ENCODE peak calls at places on chromosomes 2 and 18, in ten cellular contexts. One of them, this sample, is unnamed.

GRCh38 chr2:126831234-126832005 is 67.3 kb upstream of the TEX51 start:
- DNase-seq in HCT116: no peak
- DNase-seq in adipocyte: no peak
- DNase-seq in foreskin fibroblast: no peak
- DNase-seq in CD8-positive, alpha-beta memory T cell: no peak
- DNase-seq in trophoblast cell: no peak
- DNase-seq in CD4-positive, alpha-beta memory T cell: no peak
- DNase-seq in cardiac fibroblast: peak
- DNase-seq in iPS DF 6.9: no peak
- DNase-seq in astrocyte: no peak
- DNase-seq in this sample: no peak

GRCh38 chr2:237882510-237883481 is 23.4 kb downstream of the RAMP1 start:
- DNase-seq in iPS DF 6.9: no peak
- DNase-seq in cardiac fibroblast: no peak
- DNase-seq in trophoblast cell: no peak
- DNase-seq in CD4-positive, alpha-beta memory T cell: no peak
- DNase-seq in adipocyte: no peak
- DNase-seq in foreskin fibroblast: no peak
- DNase-seq in CD8-positive, alpha-beta memory T cell: no peak
- DNase-seq in astrocyte: no peak
- DNase-seq in HCT116: no peak
- DNase-seq in this sample: no peak

GRCh38 chr2:119849838-119850565 is 90.3 kb downstream of the PTPN4 start:
- DNase-seq in iPS DF 6.9: no peak
- DNase-seq in cardiac fibroblast: no peak
- DNase-seq in adipocyte: peak
- DNase-seq in HCT116: no peak
- DNase-seq in CD4-positive, alpha-beta memory T cell: no peak
- DNase-seq in astrocyte: no peak
- DNase-seq in foreskin fibroblast: peak
- DNase-seq in trophoblast cell: peak
- DNase-seq in CD8-positive, alpha-beta memory T cell: no peak
- DNase-seq in this sample: no peak

GRCh38 chr2:171478345-171478744 is 43.9 kb upstream of the CYBRD1 start:
- DNase-seq in astrocyte: peak
- DNase-seq in CD8-positive, alpha-beta memory T cell: no peak
- DNase-seq in adipocyte: peak
- DNase-seq in HCT116: no peak
- DNase-seq in cardiac fibroblast: peak
- DNase-seq in iPS DF 6.9: no peak
- DNase-seq in trophoblast cell: no peak
- DNase-seq in CD4-positive, alpha-beta memory T cell: no peak
- DNase-seq in foreskin fibroblast: no peak
- DNase-seq in this sample: no peak

GRCh38 chr18:55764382-55764781 is 176.4 kb upstream of the TCF4 start:
- DNase-seq in trophoblast cell: no peak
- DNase-seq in foreskin fibroblast: no peak
- DNase-seq in CD8-positive, alpha-beta memory T cell: no peak
- DNase-seq in cardiac fibroblast: no peak
- DNase-seq in CD4-positive, alpha-beta memory T cell: no peak
- DNase-seq in astrocyte: no peak
- DNase-seq in adipocyte: no peak
- DNase-seq in HCT116: no peak
- DNase-seq in iPS DF 6.9: no peak
- DNase-seq in this sample: no peak

GRCh38 chr18:42174909-42175308 is 219.9 kb downstream of the PIK3C3 start:
- DNase-seq in foreskin fibroblast: no peak
- DNase-seq in adipocyte: no peak
- DNase-seq in HCT116: no peak
- DNase-seq in iPS DF 6.9: no peak
- DNase-seq in trophoblast cell: no peak
- DNase-seq in astrocyte: peak
- DNase-seq in CD4-positive, alpha-beta memory T cell: no peak
- DNase-seq in cardiac fibroblast: no peak
- DNase-seq in CD8-positive, alpha-beta memory T cell: no peak
- DNase-seq in this sample: peak

GRCh38 chr18:63319383-63320040 is at the start of gene BCL2:
- DNase-seq in astrocyte: peak
- DNase-seq in CD8-positive, alpha-beta memory T cell: no peak
- DNase-seq in CD4-positive, alpha-beta memory T cell: no peak
- DNase-seq in adipocyte: peak
- DNase-seq in trophoblast cell: no peak
- DNase-seq in HCT116: no peak
- DNase-seq in cardiac fibroblast: peak
- DNase-seq in foreskin fibroblast: peak
- DNase-seq in iPS DF 6.9: no peak
- DNase-seq in this sample: peak

GRCh38 chr2:226795281-226796011 is 4.2 kb downstream of the IRS1 start:
- DNase-seq in foreskin fibroblast: peak
- DNase-seq in HCT116: no peak
- DNase-seq in astrocyte: no peak
- DNase-seq in CD4-positive, alpha-beta memory T cell: no peak
- DNase-seq in cardiac fibroblast: no peak
- DNase-seq in trophoblast cell: no peak
- DNase-seq in adipocyte: peak
- DNase-seq in iPS DF 6.9: no peak
- DNase-seq in CD8-positive, alpha-beta memory T cell: no peak
- DNase-seq in this sample: peak

GRCh38 chr18:48589797-48590519 is 51.1 kb downstream of the CTIF start:
- DNase-seq in foreskin fibroblast: no peak
- DNase-seq in iPS DF 6.9: no peak
- DNase-seq in adipocyte: no peak
- DNase-seq in trophoblast cell: no peak
- DNase-seq in HCT116: no peak
- DNase-seq in cardiac fibroblast: peak
- DNase-seq in CD8-positive, alpha-beta memory T cell: no peak
- DNase-seq in astrocyte: no peak
- DNase-seq in CD4-positive, alpha-beta memory T cell: no peak
- DNase-seq in this sample: peak

GRCh38 chr18:58400337-58400885 is 228.5 kb downstream of the ALPK2 start:
- DNase-seq in adipocyte: no peak
- DNase-seq in astrocyte: no peak
- DNase-seq in CD8-positive, alpha-beta memory T cell: no peak
- DNase-seq in CD4-positive, alpha-beta memory T cell: no peak
- DNase-seq in cardiac fibroblast: peak
- DNase-seq in trophoblast cell: no peak
- DNase-seq in iPS DF 6.9: no peak
- DNase-seq in foreskin fibroblast: peak
- DNase-seq in HCT116: no peak
- DNase-seq in this sample: peak

GRCh38 chr2:40540026-40540425 is 88.1 kb upstream of the SLC8A1 start:
- DNase-seq in trophoblast cell: no peak
- DNase-seq in adipocyte: no peak
- DNase-seq in CD4-positive, alpha-beta memory T cell: no peak
- DNase-seq in astrocyte: no peak
- DNase-seq in foreskin fibroblast: no peak
- DNase-seq in CD8-positive, alpha-beta memory T cell: no peak
- DNase-seq in iPS DF 6.9: no peak
- DNase-seq in HCT116: no peak
- DNase-seq in cardiac fibroblast: no peak
- DNase-seq in this sample: no peak

GRCh38 chr18:51425475-51425874 is 228.0 kb upstream of the MEX3C start:
- DNase-seq in adipocyte: no peak
- DNase-seq in foreskin fibroblast: no peak
- DNase-seq in astrocyte: no peak
- DNase-seq in CD4-positive, alpha-beta memory T cell: no peak
- DNase-seq in CD8-positive, alpha-beta memory T cell: no peak
- DNase-seq in iPS DF 6.9: no peak
- DNase-seq in trophoblast cell: no peak
- DNase-seq in HCT116: no peak
- DNase-seq in cardiac fibroblast: no peak
- DNase-seq in this sample: no peak

GRCh38 chr18:36386150-36386920 is 88.8 kb downstream of the FHOD3 start:
- DNase-seq in adipocyte: no peak
- DNase-seq in CD8-positive, alpha-beta memory T cell: no peak
- DNase-seq in iPS DF 6.9: no peak
- DNase-seq in HCT116: no peak
- DNase-seq in astrocyte: no peak
- DNase-seq in trophoblast cell: no peak
- DNase-seq in foreskin fibroblast: no peak
- DNase-seq in cardiac fibroblast: no peak
- DNase-seq in CD4-positive, alpha-beta memory T cell: no peak
- DNase-seq in this sample: no peak

GRCh38 chr2:26462100-26462499 is 15.8 kb downstream of the OTOF start:
- DNase-seq in adipocyte: no peak
- DNase-seq in CD8-positive, alpha-beta memory T cell: no peak
- DNase-seq in CD4-positive, alpha-beta memory T cell: no peak
- DNase-seq in HCT116: no peak
- DNase-seq in astrocyte: no peak
- DNase-seq in cardiac fibroblast: no peak
- DNase-seq in foreskin fibroblast: no peak
- DNase-seq in iPS DF 6.9: no peak
- DNase-seq in trophoblast cell: no peak
- DNase-seq in this sample: no peak

DNA sequence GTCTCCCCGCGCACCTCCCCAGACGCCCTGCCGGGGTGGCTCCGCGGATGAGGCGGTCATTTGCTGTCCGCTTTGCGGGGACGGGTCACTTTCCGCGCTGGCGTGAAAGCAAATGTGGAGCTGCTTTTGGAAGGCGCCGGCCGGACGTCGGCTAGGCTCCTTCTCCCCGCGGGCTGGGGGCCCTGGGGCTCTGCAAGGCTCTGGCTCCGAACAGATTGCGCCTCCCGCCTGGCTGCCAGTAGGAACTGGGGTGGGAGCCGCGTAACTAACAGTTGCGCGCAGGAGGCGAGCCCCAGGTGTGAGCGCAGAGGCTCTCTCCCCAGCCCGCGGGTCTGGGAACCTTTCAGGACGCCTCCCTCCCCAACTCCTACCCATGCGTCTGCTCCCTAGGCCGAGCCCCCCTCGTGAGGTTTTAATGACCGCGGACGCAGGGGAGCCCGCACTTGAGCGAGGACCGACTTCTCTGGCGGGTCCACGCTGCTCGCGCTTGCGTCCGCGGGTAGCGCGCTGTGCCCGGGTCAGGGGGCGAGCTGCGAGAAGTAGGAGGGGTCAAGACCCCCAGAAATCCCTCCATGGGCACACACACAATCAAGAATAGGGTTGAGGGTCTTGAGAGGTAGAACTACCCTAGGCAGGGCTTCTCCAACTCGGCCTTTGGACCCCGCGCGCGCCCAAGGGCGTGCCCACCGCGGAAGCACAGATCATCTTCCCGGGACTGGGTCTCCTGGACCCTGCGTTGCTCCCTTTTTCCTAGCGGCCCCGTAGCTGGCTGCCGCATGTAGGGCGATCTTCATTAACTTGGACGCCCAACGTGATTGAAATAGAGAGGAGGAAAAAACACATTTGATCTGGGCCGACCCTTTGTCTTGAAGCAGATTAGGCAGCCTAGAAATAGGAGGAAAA is 146.8 kb downstream of the MEIS1 start:
- DNase-seq in astrocyte: no peak
- DNase-seq in CD8-positive, alpha-beta memory T cell: no peak
- DNase-seq in adipocyte: peak
- DNase-seq in cardiac fibroblast: no peak
- DNase-seq in trophoblast cell: no peak
- DNase-seq in iPS DF 6.9: no peak
- DNase-seq in CD4-positive, alpha-beta memory T cell: no peak
- DNase-seq in HCT116: no peak
- DNase-seq in foreskin fibroblast: peak
- DNase-seq in this sample: peak
- H3K4me3 ChIP-seq in astrocyte: peak
- H3K4me3 ChIP-seq in CD8-positive, alpha-beta memory T cell: no peak
- H3K4me3 ChIP-seq in adipocyte: peak
- H3K4me3 ChIP-seq in cardiac fibroblast: no peak
- H3K4me3 ChIP-seq in trophoblast cell: peak
- H3K4me3 ChIP-seq in iPS DF 6.9: peak
- H3K4me3 ChIP-seq in CD4-positive, alpha-beta memory T cell: no peak
- H3K4me3 ChIP-seq in HCT116: no peak
- H3K4me3 ChIP-seq in foreskin fibroblast: peak
- H3K4me3 ChIP-seq in this sample: peak

GRCh38 chr2:55581435-55581834 is 36.0 kb downstream of the PPP4R3B start:
- DNase-seq in HCT116: peak
- DNase-seq in cardiac fibroblast: no peak
- DNase-seq in CD4-positive, alpha-beta memory T cell: no peak
- DNase-seq in trophoblast cell: no peak
- DNase-seq in adipocyte: no peak
- DNase-seq in foreskin fibroblast: peak
- DNase-seq in iPS DF 6.9: peak
- DNase-seq in astrocyte: no peak
- DNase-seq in CD8-positive, alpha-beta memory T cell: no peak
- DNase-seq in this sample: no peak
- H3K4me3 ChIP-seq in HCT116: no peak
- H3K4me3 ChIP-seq in cardiac fibroblast: no peak
- H3K4me3 ChIP-seq in CD4-positive, alpha-beta memory T cell: no peak
- H3K4me3 ChIP-seq in trophoblast cell: no peak
- H3K4me3 ChIP-seq in adipocyte: no peak
- H3K4me3 ChIP-seq in foreskin fibroblast: no peak
- H3K4me3 ChIP-seq in iPS DF 6.9: no peak
- H3K4me3 ChIP-seq in astrocyte: no peak
- H3K4me3 ChIP-seq in CD8-positive, alpha-beta memory T cell: no peak
- H3K4me3 ChIP-seq in this sample: no peak

GRCh38 chr2:100412866-100413265 is 4.6 kb downstream of the CHST10 start:
- DNase-seq in adipocyte: no peak
- DNase-seq in cardiac fibroblast: no peak
- DNase-seq in iPS DF 6.9: no peak
- DNase-seq in foreskin fibroblast: no peak
- DNase-seq in HCT116: no peak
- DNase-seq in CD8-positive, alpha-beta memory T cell: no peak
- DNase-seq in CD4-positive, alpha-beta memory T cell: no peak
- DNase-seq in astrocyte: no peak
- DNase-seq in trophoblast cell: no peak
- DNase-seq in this sample: no peak
- H3K4me3 ChIP-seq in adipocyte: no peak
- H3K4me3 ChIP-seq in cardiac fibroblast: no peak
- H3K4me3 ChIP-seq in iPS DF 6.9: no peak
- H3K4me3 ChIP-seq in foreskin fibroblast: no peak
- H3K4me3 ChIP-seq in HCT116: no peak
- H3K4me3 ChIP-seq in CD8-positive, alpha-beta memory T cell: no peak
- H3K4me3 ChIP-seq in CD4-positive, alpha-beta memory T cell: no peak
- H3K4me3 ChIP-seq in astrocyte: no peak
- H3K4me3 ChIP-seq in trophoblast cell: no peak
- H3K4me3 ChIP-seq in this sample: no peak

DNA sequence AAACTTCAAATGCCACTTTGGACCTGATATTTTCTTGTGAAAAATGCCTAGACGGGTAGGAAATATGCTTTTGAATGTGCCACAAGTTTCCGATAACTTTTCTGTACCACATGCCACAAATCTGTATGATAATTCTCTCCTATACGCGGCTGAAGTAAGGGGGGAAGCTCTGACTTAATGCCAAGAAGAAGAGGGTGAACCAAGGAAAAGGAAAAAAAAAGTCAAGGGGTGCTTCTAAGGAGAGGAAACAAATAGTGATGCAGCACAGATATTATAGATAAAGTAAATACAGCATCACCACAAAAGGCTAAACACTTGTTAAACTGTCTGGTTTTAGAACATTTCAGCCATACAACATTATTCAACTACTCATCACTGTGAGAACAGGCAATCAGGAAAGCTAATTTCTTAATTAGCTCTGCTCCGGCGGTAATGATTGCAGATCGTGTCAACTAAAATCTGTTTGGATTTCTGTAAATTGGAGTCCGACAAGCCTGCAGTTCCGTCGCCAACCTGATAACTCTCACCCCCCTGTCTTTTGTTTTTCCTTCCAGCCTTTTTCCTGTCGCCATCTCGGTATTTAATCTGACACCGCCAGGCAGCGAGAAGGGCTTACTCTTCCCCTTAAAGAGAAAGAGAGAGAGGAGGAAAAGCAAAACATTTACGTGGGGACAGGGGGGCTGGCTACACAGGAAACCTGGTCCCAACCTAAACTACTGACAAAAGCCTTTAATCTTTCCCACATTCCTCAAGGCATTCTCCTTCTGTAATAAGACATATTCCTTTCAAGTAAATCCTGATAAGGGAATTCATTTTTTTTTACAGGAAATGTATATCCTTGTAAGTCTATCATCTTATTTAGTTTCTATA is 67.5 kb downstream of the ZEB2 start:
- DNase-seq in iPS DF 6.9: no peak
- DNase-seq in adipocyte: peak
- DNase-seq in cardiac fibroblast: peak
- DNase-seq in CD4-positive, alpha-beta memory T cell: no peak
- DNase-seq in trophoblast cell: no peak
- DNase-seq in astrocyte: peak
- DNase-seq in CD8-positive, alpha-beta memory T cell: no peak
- DNase-seq in foreskin fibroblast: peak
- DNase-seq in HCT116: no peak
- DNase-seq in this sample: peak
- H3K4me3 ChIP-seq in iPS DF 6.9: no peak
- H3K4me3 ChIP-seq in adipocyte: peak
- H3K4me3 ChIP-seq in cardiac fibroblast: no peak
- H3K4me3 ChIP-seq in CD4-positive, alpha-beta memory T cell: no peak
- H3K4me3 ChIP-seq in trophoblast cell: no peak
- H3K4me3 ChIP-seq in astrocyte: peak
- H3K4me3 ChIP-seq in CD8-positive, alpha-beta memory T cell: no peak
- H3K4me3 ChIP-seq in foreskin fibroblast: peak
- H3K4me3 ChIP-seq in HCT116: no peak
- H3K4me3 ChIP-seq in this sample: peak